ENCODE peak calls at places on chromosome 1, in six cellular contexts. One of them, this sample, is unnamed.

GRCh38 chr1:157269656-157270375 is 131.6 kb upstream of the ETV3 start:
- DNase-seq in kidney tubule cell: no peak
- DNase-seq in mammary epithelial cell: no peak
- DNase-seq in sciatic nerve: no peak
- DNase-seq in GM12864: peak
- DNase-seq in AML-193: no peak
- DNase-seq in this sample: no peak

GRCh38 chr1:114510235-114511047 is 562 bp downstream of the TRIM33 start:
- DNase-seq in GM12864: no peak
- DNase-seq in kidney tubule cell: peak
- DNase-seq in AML-193: no peak
- DNase-seq in sciatic nerve: peak
- DNase-seq in mammary epithelial cell: peak
- DNase-seq in this sample: no peak

GRCh38 chr1:86705633-86705985 is 1.2 kb downstream of the SH3GLB1 start:
- DNase-seq in sciatic nerve: no peak
- DNase-seq in mammary epithelial cell: peak
- DNase-seq in kidney tubule cell: no peak
- DNase-seq in AML-193: no peak
- DNase-seq in GM12864: no peak
- DNase-seq in this sample: no peak

GRCh38 chr1:67404212-67404620 is 26.0 kb downstream of the SERBP1 start:
- DNase-seq in sciatic nerve: no peak
- DNase-seq in GM12864: no peak
- DNase-seq in kidney tubule cell: peak
- DNase-seq in AML-193: no peak
- DNase-seq in mammary epithelial cell: peak
- DNase-seq in this sample: no peak

GRCh38 chr1:6868371-6869001 is 83.2 kb downstream of the CAMTA1 start:
- DNase-seq in GM12864: no peak
- DNase-seq in sciatic nerve: no peak
- DNase-seq in mammary epithelial cell: peak
- DNase-seq in kidney tubule cell: no peak
- DNase-seq in AML-193: no peak
- DNase-seq in this sample: no peak

GRCh38 chr1:218259800-218260199 is 25.3 kb upstream of the RRP15 start:
- DNase-seq in kidney tubule cell: peak
- DNase-seq in GM12864: no peak
- DNase-seq in sciatic nerve: no peak
- DNase-seq in AML-193: peak
- DNase-seq in mammary epithelial cell: peak
- DNase-seq in this sample: no peak

GRCh38 chr1:49364676-49365075 is 588.0 kb upstream of the BEND5 start:
- DNase-seq in sciatic nerve: no peak
- DNase-seq in AML-193: no peak
- DNase-seq in GM12864: no peak
- DNase-seq in mammary epithelial cell: peak
- DNase-seq in kidney tubule cell: peak
- DNase-seq in this sample: no peak

GRCh38 chr1:94832446-94832845 is 12.3 kb downstream of the SLC44A3 start:
- DNase-seq in sciatic nerve: no peak
- DNase-seq in AML-193: peak
- DNase-seq in kidney tubule cell: no peak
- DNase-seq in GM12864: no peak
- DNase-seq in mammary epithelial cell: peak
- DNase-seq in this sample: no peak

GRCh38 chr1:84506002-84506728 is at the start of the genes GNG5 and SPATA1:
- DNase-seq in GM12864: peak
- DNase-seq in sciatic nerve: peak
- DNase-seq in AML-193: peak
- DNase-seq in mammary epithelial cell: peak
- DNase-seq in kidney tubule cell: peak
- DNase-seq in this sample: peak

GRCh38 chr1:39926343-39926769 is 24.6 kb upstream of the MYCL start:
- DNase-seq in GM12864: no peak
- DNase-seq in mammary epithelial cell: no peak
- DNase-seq in sciatic nerve: no peak
- DNase-seq in kidney tubule cell: peak
- DNase-seq in AML-193: no peak
- DNase-seq in this sample: no peak

GRCh38 chr1:153919879-153920852 is 2.6 kb downstream of the GATAD2B start:
- DNase-seq in sciatic nerve: no peak
- DNase-seq in mammary epithelial cell: peak
- DNase-seq in kidney tubule cell: peak
- DNase-seq in GM12864: no peak
- DNase-seq in AML-193: peak
- DNase-seq in this sample: no peak

GRCh38 chr1:74395492-74395891 is 116.9 kb downstream of the LRRC53 start:
- DNase-seq in AML-193: no peak
- DNase-seq in GM12864: no peak
- DNase-seq in mammary epithelial cell: no peak
- DNase-seq in sciatic nerve: no peak
- DNase-seq in kidney tubule cell: no peak
- DNase-seq in this sample: no peak